ENCODE peak calls at places on chromosomes 12 and 14, in nine cellular contexts. X, D, V, Q, K, F, M, S and W are unnamed samples.

GRCh38 chr14:25537846-25538455 is 488.0 kb upstream of the STXBP6 start:
- DNase-seq in K (no peak), X (no peak), S (no peak), F (peak), D (no peak), V (no peak), Q (no peak), M (peak), W (no peak)

GRCh38 chr12:6871052-6871957 is 1.8 kb downstream of the SPSB2 start:
- DNase-seq in S (no peak), K (no peak), V (no peak), Q (no peak), D (no peak), F (peak), X (no peak), M (peak), W (peak)

GRCh38 chr14:93306844-93307243 is 26.0 kb downstream of the BTBD7 start:
- DNase-seq in D (no peak), S (no peak), F (no peak), Q (no peak), M (no peak), V (no peak), X (no peak), K (no peak), W (no peak)

GRCh38 chr14:69263771-69264170 is 3.8 kb downstream of the GALNT16 start:
- DNase-seq in M (no peak), F (no peak), Q (no peak), V (peak), X (no peak), S (no peak), K (no peak), D (no peak), W (no peak)

GRCh38 chr14:75497701-75498100 is 24.6 kb upstream of the BATF start:
- DNase-seq in V (no peak), K (no peak), F (no peak), M (no peak), S (no peak), X (no peak), D (no peak), Q (no peak), W (no peak)

GRCh38 chr14:56359245-56359644 is 220.4 kb upstream of the TMEM260 start:
- DNase-seq in D (no peak), M (no peak), S (no peak), F (no peak), Q (no peak), K (no peak), X (peak), V (no peak), W (no peak)

GRCh38 chr14:92748259-92749016 is at the start of gene LGMN:
- DNase-seq in K (peak), F (peak), D (peak), Q (peak), X (peak), M (peak), S (peak), V (peak), W (peak)

GRCh38 chr12:6946033-6946919 is 2.5 kb downstream of the C12orf57 start:
- DNase-seq in K (no peak), V (peak), X (no peak), D (no peak), Q (no peak), F (peak), S (peak), M (peak), W (peak)

GRCh38 chr14:62532186-62532585 is 513.1 kb downstream of the KCNH5 start:
- DNase-seq in S (no peak), V (no peak), M (no peak), X (no peak), D (no peak), Q (no peak), F (no peak), K (no peak), W (no peak)

GRCh38 chr12:25792031-25792430 is 166.5 kb upstream of the RASSF8 start:
- DNase-seq in F (no peak), Q (peak), M (no peak), V (no peak), X (no peak), D (no peak), K (no peak), S (no peak), W (peak)

GRCh38 chr14:98173291-98173690 is 1098.7 kb downstream of the BCL11B start:
- DNase-seq in K (no peak), F (no peak), D (no peak), V (no peak), M (no peak), S (peak), Q (no peak), X (no peak), W (no peak)

GRCh38 chr12:105225505-105225904 is 10.5 kb downstream of the APPL2 start:
- DNase-seq in S (no peak), V (no peak), X (no peak), F (no peak), D (no peak), Q (no peak), M (no peak), K (no peak), W (no peak)

GRCh38 chr12:68800294-68800693 is 7.7 kb upstream of the MDM2 start:
- DNase-seq in S (no peak), K (no peak), D (no peak), V (no peak), M (no peak), F (no peak), Q (no peak), X (no peak), W (no peak)

GRCh38 chr12:63018273-63018672 is 83.3 kb upstream of the PPM1H start:
- DNase-seq in K (no peak), X (no peak), Q (no peak), V (no peak), S (no peak), D (no peak), F (no peak), M (no peak), W (no peak)

GRCh38 chr14:28773917-28774691 is 7.5 kb downstream of the FOXG1 start:
- DNase-seq in M (peak), V (no peak), Q (no peak), X (peak), S (no peak), F (no peak), K (no peak), D (no peak), W (no peak)
- TF ChIP-seq CTCF in M (peak), V (no peak), Q (peak), X (peak), S (no peak), F (no peak), K (no peak), D (no peak), W (no peak)

DNA sequence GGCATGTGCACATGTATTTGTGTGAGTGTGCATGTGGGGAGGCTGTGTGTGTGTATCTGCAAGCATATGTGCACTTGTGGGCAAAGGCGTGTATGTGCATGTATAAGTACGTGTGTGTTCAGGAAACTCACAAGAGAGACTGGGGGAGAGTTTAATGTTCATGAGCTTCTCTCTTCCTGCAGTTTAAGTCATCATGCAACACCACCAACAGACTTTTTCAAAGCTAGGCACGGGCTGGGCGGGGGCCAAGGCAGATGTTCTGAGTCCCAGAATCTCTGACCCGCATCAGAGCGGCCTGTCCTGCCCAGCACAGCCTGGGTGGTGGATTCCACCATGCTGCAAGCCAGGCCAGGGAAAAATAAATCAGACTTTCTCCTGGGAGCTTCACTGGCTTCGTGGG is 75.8 kb downstream of the PITPNM2 start:
- DNase-seq in Q (no peak), V (no peak), X (no peak), D (no peak), F (no peak), K (peak), M (no peak), S (peak), W (no peak)
- H3K27ac ChIP-seq in Q (no peak), V (peak), X (no peak), D (no peak), F (no peak), K (peak), M (no peak), S (peak), W (no peak)

GRCh38 chr12:45655753-45656152 is 73.8 kb upstream of the ARID2 start:
- DNase-seq in D (no peak), Q (no peak), S (no peak), F (no peak), V (no peak), K (no peak), M (no peak), X (no peak), W (no peak)

GRCh38 chr12:45654002-45654401 is 75.5 kb upstream of the ARID2 start:
- DNase-seq in V (no peak), M (no peak), K (no peak), X (no peak), Q (no peak), D (no peak), F (no peak), S (no peak), W (no peak)

GRCh38 chr12:45658066-45658465 is 71.4 kb upstream of the ARID2 start:
- DNase-seq in F (no peak), X (no peak), M (no peak), Q (no peak), S (no peak), K (no peak), D (no peak), V (no peak), W (no peak)

GRCh38 chr12:45651029-45651428 is 78.5 kb upstream of the ARID2 start:
- DNase-seq in D (no peak), Q (no peak), S (no peak), K (no peak), M (no peak), X (no peak), V (no peak), F (no peak), W (no peak)

GRCh38 chr12:45655186-45655585 is 74.3 kb upstream of the ARID2 start:
- DNase-seq in S (peak), M (peak), Q (no peak), X (no peak), F (no peak), D (no peak), K (no peak), V (no peak), W (peak)
- TF ChIP-seq CTCF in S (no peak), M (no peak), Q (no peak), X (no peak), F (peak), D (no peak), K (no peak), V (no peak), W (no peak)

GRCh38 chr12:51951843-51952722 is 584 bp downstream of the ACVR1B start:
- DNase-seq in M (peak), V (peak), Q (peak), K (peak), X (no peak), D (peak), F (peak), S (no peak), W (peak)

GRCh38 chr12:51954465-51955361 is 3.2 kb downstream of the ACVR1B start:
- DNase-seq in K (no peak), D (no peak), S (no peak), V (no peak), M (no peak), F (no peak), X (peak), Q (no peak), W (peak)

GRCh38 chr12:51955702-51956101 is 4.2 kb downstream of the ACVR1B start:
- DNase-seq in K (no peak), F (no peak), S (no peak), Q (no peak), X (no peak), M (no peak), V (no peak), D (no peak), W (no peak)

GRCh38 chr12:51953011-51953568 is 1.6 kb downstream of the ACVR1B start:
- DNase-seq in S (no peak), X (no peak), Q (peak), D (no peak), V (no peak), M (peak), K (no peak), F (no peak), W (no peak)

GRCh38 chr12:51953925-51954324 is 2.4 kb downstream of the ACVR1B start:
- DNase-seq in D (no peak), V (no peak), K (no peak), X (no peak), F (no peak), M (no peak), Q (peak), S (no peak), W (no peak)
- H3K27ac ChIP-seq in D (peak), V (peak), K (peak), X (no peak), F (peak), M (no peak), Q (peak), S (no peak), W (no peak)

DNA sequence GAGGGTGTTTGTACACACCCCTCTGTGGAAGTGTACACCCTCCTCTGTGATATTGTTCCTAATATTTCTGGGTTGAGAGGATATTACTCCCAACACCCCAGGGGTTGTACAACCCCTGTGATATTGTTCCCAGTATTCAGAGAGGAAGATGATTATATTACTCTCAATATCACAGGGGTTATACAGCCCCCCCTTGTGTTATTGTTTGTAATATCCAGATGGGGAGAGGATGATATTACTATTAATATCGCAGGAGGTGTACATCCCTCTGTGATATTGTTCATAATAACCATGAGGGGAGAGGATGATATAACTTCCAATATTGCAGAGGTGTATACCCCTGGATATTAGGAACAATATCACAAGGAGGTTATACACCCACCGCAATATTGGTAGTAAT is 566.1 kb upstream of the MIS18BP1 start:
- DNase-seq in S (no peak), Q (no peak), D (no peak), F (no peak), V (no peak), X (no peak), M (no peak), K (no peak), W (no peak)
- TF ChIP-seq CTCF in S (no peak), Q (no peak), D (no peak), F (no peak), V (no peak), X (no peak), M (no peak), K (no peak), W (no peak)

GRCh38 chr14:72630374-72630773 is 263.5 kb downstream of the DPF3 start:
- DNase-seq in K (no peak), F (no peak), X (no peak), V (no peak), D (no peak), Q (no peak), S (no peak), M (no peak), W (no peak)

GRCh38 chr14:72632727-72633126 is 261.2 kb downstream of the DPF3 start:
- DNase-seq in Q (no peak), K (no peak), S (no peak), X (no peak), D (no peak), F (no peak), V (no peak), M (no peak), W (no peak)

GRCh38 chr14:72625689-72626088 is 268.2 kb downstream of the DPF3 start:
- DNase-seq in K (no peak), F (no peak), V (no peak), S (no peak), X (no peak), M (no peak), Q (no peak), D (no peak), W (no peak)

GRCh38 chr14:72631401-72631800 is 262.5 kb downstream of the DPF3 start:
- DNase-seq in M (no peak), D (no peak), K (no peak), S (no peak), X (no peak), Q (no peak), F (no peak), V (no peak), W (no peak)

GRCh38 chr14:72629534-72629933 is 264.4 kb downstream of the DPF3 start:
- DNase-seq in Q (no peak), D (no peak), M (no peak), V (no peak), X (no peak), S (no peak), F (no peak), K (no peak), W (no peak)
- H3K27ac ChIP-seq in Q (no peak), D (no peak), M (no peak), V (no peak), X (no peak), S (no peak), F (no peak), K (no peak), W (no peak)

GRCh38 chr12:98227162-98227561 is 288.2 kb upstream of the TMPO start:
- DNase-seq in M (peak), S (no peak), F (no peak), K (no peak), D (no peak), X (peak), Q (no peak), V (no peak), W (no peak)
- TF ChIP-seq CTCF in M (peak), S (no peak), F (peak), K (no peak), D (no peak), X (peak), Q (peak), V (peak), W (no peak)

DNA sequence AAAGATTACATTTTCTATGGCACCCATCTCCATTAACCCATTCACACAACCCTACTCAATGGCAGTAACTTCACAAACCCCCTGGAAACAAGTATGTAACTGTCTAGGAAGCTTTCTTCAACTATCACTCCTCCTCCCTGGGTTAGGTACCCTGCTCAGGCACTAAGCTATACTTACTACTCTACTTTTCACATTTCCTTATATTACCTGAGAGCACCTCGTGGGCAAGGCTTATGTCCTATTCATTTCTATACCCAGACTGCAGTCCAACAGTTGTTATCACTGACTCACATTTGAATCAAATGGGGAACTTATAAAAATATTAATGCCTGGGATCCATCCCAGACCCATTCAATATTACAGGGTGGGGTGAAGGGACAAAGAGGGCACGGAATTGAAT is 4.6 kb downstream of the PAWR start:
- DNase-seq in D (no peak), S (no peak), M (no peak), K (no peak), X (no peak), F (no peak), Q (peak), V (no peak), W (no peak)
- H3K27ac ChIP-seq in D (peak), S (no peak), M (peak), K (no peak), X (no peak), F (no peak), Q (no peak), V (no peak), W (no peak)

GRCh38 chr12:131833896-131834641 is 5.9 kb downstream of the MMP17 start:
- DNase-seq in D (no peak), V (no peak), S (no peak), M (peak), F (no peak), K (no peak), X (peak), Q (no peak), W (no peak)
- TF ChIP-seq CTCF in D (no peak), V (no peak), S (no peak), M (peak), F (no peak), K (no peak), X (peak), Q (peak), W (peak)